ENCODE peak calls at places on chromosomes 1 and 21, in ten cellular contexts. N is WTC11; G is lower leg skin; J is NCI-H1105 treated with DMSO at 0.1 percent for 48 hours; Z is naive thymus-derived CD4-positive, alpha-beta T cell; K is posterior cingulate gyrus; F is activated gamma-delta T cell treated with Interleukin-2 at 50 U/mL for 16 hours; O is AG04450; U is ureter; Y is left ventricle myocardium superior. R is an unnamed sample.

GRCh38 chr1:22831729-22832413 is 121.2 kb downstream of the EPHB2 start:
- DNase-seq in N (no peak), G (no peak), J (no peak), Z (no peak), K (no peak), F (no peak), O (peak; percentile 48), U (peak; percentile 77), Y (no peak), R (peak; percentile 79)

GRCh38 chr1:77832889-77833288 is 53.4 kb downstream of the MIGA1 start:
- DNase-seq in N (no peak), G (no peak), J (peak; percentile 31), Z (no peak), K (no peak), F (no peak), O (peak; percentile 88), U (no peak), Y (no peak), R (no peak)

GRCh38 chr1:111948209-111949131 is 41.0 kb downstream of the KCND3 start:
- DNase-seq in N (no peak), G (no peak), J (peak; percentile 59), Z (no peak), K (peak; percentile 66), F (no peak), O (no peak), U (no peak), Y (peak; percentile 76), R (no peak)

GRCh38 chr21:32562426-32562825 is 22.9 kb downstream of the TCP10L start:
- DNase-seq in N (peak; percentile 39), G (peak; percentile 82), J (no peak), Z (no peak), K (no peak), F (no peak), O (no peak), U (no peak), Y (no peak), R (no peak)

GRCh38 chr1:206867261-206867660 is 1.8 kb downstream of the IL20 start:
- DNase-seq in N (no peak), G (no peak), J (no peak), Z (no peak), K (no peak), F (no peak), O (no peak), U (no peak), Y (no peak), R (no peak)

GRCh38 chr21:40466893-40467483 is 380.0 kb downstream of the DSCAM start:
- DNase-seq in N (no peak), G (no peak), J (peak; percentile 70), Z (no peak), K (no peak), F (no peak), O (no peak), U (no peak), Y (no peak), R (no peak)

GRCh38 chr1:53558916-53559315 is 99.7 kb downstream of the DMRTB1 start:
- DNase-seq in N (no peak), G (no peak), J (no peak), Z (no peak), K (no peak), F (no peak), O (no peak), U (no peak), Y (no peak), R (no peak)

GRCh38 chr1:206737729-206738222 is 32.8 kb upstream of the IL19 start:
- DNase-seq in N (no peak), G (peak; percentile 69), J (no peak), Z (no peak), K (no peak), F (no peak), O (no peak), U (no peak), Y (no peak), R (no peak)

GRCh38 chr21:36005018-36005417 is 55.3 kb downstream of the SETD4 start:
- DNase-seq in N (no peak), G (peak; percentile 88), J (no peak), Z (no peak), K (no peak), F (no peak), O (no peak), U (no peak), Y (no peak), R (peak; percentile 72)

GRCh38 chr21:35189077-35189863 is 140.2 kb upstream of the RUNX1 start:
- DNase-seq in N (no peak), G (no peak), J (no peak), Z (no peak), K (no peak), F (no peak), O (peak; percentile 87), U (no peak), Y (peak; percentile 29), R (no peak)

GRCh38 chr1:92485374-92486250 is 1.1 kb downstream of the GFI1 start:
- DNase-seq in N (peak; percentile 80), G (no peak), J (peak; percentile 77), Z (peak; percentile 75), K (no peak), F (peak; percentile 77), O (no peak), U (no peak), Y (peak; percentile 60), R (peak; percentile 87)

GRCh38 chr1:108636876-108637275 is 24.0 kb downstream of the HENMT1 start:
- DNase-seq in N (no peak), G (no peak), J (no peak), Z (no peak), K (no peak), F (no peak), O (no peak), U (no peak), Y (no peak), R (no peak)

GRCh38 chr1:232988572-232989040 is 38.2 kb downstream of the NTPCR start:
- DNase-seq in N (no peak), G (no peak), J (no peak), Z (no peak), K (no peak), F (no peak), O (peak; percentile 59), U (no peak), Y (no peak), R (no peak)

GRCh38 chr1:72649211-72649888 is 367.0 kb upstream of the NEGR1 start:
- DNase-seq in N (no peak), G (peak; percentile 72), J (no peak), Z (no peak), K (no peak), F (no peak), O (no peak), U (no peak), Y (no peak), R (no peak)

GRCh38 chr1:42944207-42944928 is 14.3 kb downstream of the SLC2A1 start:
- DNase-seq in N (no peak), G (no peak), J (no peak), Z (no peak), K (no peak), F (no peak), O (no peak), U (no peak), Y (peak; percentile 86), R (no peak)

GRCh38 chr1:221697924-221698425 is 43.9 kb downstream of the DUSP10 start:
- DNase-seq in N (no peak), G (no peak), J (no peak), Z (no peak), K (no peak), F (no peak), O (no peak), U (no peak), Y (no peak), R (no peak)

GRCh38 chr1:182725264-182725965 is 41.0 kb upstream of the RGS8 start:
- DNase-seq in N (no peak), G (no peak), J (no peak), Z (no peak), K (no peak), F (no peak), O (no peak), U (no peak), Y (no peak), R (no peak)

GRCh38 chr1:173429517-173430477 is 47.3 kb upstream of the PRDX6 start:
- DNase-seq in N (peak; percentile 69), G (peak; percentile 96), J (no peak), Z (peak; percentile 61), K (peak; percentile 69), F (peak; percentile 59), O (peak; percentile 91), U (peak; percentile 89), Y (peak; percentile 90), R (peak; percentile 82)

GRCh38 chr1:198910816-198911215 is 272.0 kb downstream of the PTPRC start:
- DNase-seq in N (no peak), G (no peak), J (no peak), Z (no peak), K (no peak), F (no peak), O (no peak), U (no peak), Y (no peak), R (no peak)

GRCh38 chr1:33234588-33234990 is 21.7 kb upstream of the ZNF362 start:
- DNase-seq in N (no peak), G (peak; percentile 25), J (no peak), Z (no peak), K (no peak), F (no peak), O (no peak), U (peak; percentile 23), Y (no peak), R (no peak)

GRCh38 chr1:69982992-69983391 is 222.4 kb downstream of the LRRC40 start:
- DNase-seq in N (no peak), G (no peak), J (no peak), Z (no peak), K (no peak), F (no peak), O (no peak), U (no peak), Y (no peak), R (no peak)

GRCh38 chr1:21308847-21309652 is 18.8 kb upstream of the ECE1 start:
- DNase-seq in N (no peak), G (no peak), J (no peak), Z (no peak), K (no peak), F (no peak), O (no peak), U (no peak), Y (peak; percentile 69), R (no peak)

GRCh38 chr1:205141236-205142104 is 19.7 kb upstream of the RBBP5 start:
- DNase-seq in N (peak; percentile 83), G (peak; percentile 91), J (peak; percentile 78), Z (peak; percentile 67), K (peak; percentile 47), F (peak; percentile 78), O (peak; percentile 69), U (peak; percentile 74), Y (peak; percentile 53), R (peak; percentile 67)

GRCh38 chr21:25858328-25858727 is 123.6 kb downstream of the GABPA start:
- DNase-seq in N (no peak), G (no peak), J (no peak), Z (no peak), K (no peak), F (no peak), O (no peak), U (no peak), Y (no peak), R (no peak)

GRCh38 chr1:53726009-53726600 is 12.9 kb downstream of the GLIS1 start:
- DNase-seq in N (no peak), G (no peak), J (no peak), Z (no peak), K (no peak), F (no peak), O (no peak), U (no peak), Y (no peak), R (no peak)

GRCh38 chr1:9823943-9824701 is at the start of gene CLSTN1:
- DNase-seq in N (peak; percentile 96), G (peak; percentile 97), J (peak; percentile 73), Z (peak; percentile 84), K (peak; percentile 86), F (peak; percentile 87), O (peak; percentile 42), U (peak; percentile 91), Y (peak; percentile 95), R (peak; percentile 87)

GRCh38 chr1:201224671-201225400 is 34.2 kb downstream of the IGFN1 start:
- DNase-seq in N (no peak), G (peak; percentile 72), J (no peak), Z (no peak), K (no peak), F (no peak), O (no peak), U (no peak), Y (no peak), R (peak; percentile 28)